ENCODE peak calls at places on chromosomes 3 and 15, in five cellular contexts. One of them, this sample, is unnamed.

GRCh38 chr15:46703871-46704637 is 1013.3 kb upstream of the SEMA6D start:
- DNase-seq in H9: no peak
- DNase-seq in neuronal stem cell: no peak
- DNase-seq in H1: no peak
- DNase-seq in IMR-90: no peak
- DNase-seq in this sample: no peak

GRCh38 chr15:33242669-33243191 is 48.2 kb upstream of the FMN1 start:
- DNase-seq in H9: no peak
- DNase-seq in neuronal stem cell: no peak
- DNase-seq in H1: no peak
- DNase-seq in IMR-90: no peak
- DNase-seq in this sample: peak; percentile 90

GRCh38 chr3:19645093-19645492 is 288.9 kb downstream of the EFHB start:
- DNase-seq in H9: no peak
- DNase-seq in neuronal stem cell: no peak
- DNase-seq in H1: no peak
- DNase-seq in IMR-90: no peak
- DNase-seq in this sample: no peak

GRCh38 chr15:57697588-57697987 is 8.9 kb upstream of the POLR2M start:
- DNase-seq in H9: no peak
- DNase-seq in neuronal stem cell: no peak
- DNase-seq in H1: no peak
- DNase-seq in IMR-90: peak; percentile 19
- DNase-seq in this sample: no peak

GRCh38 chr3:13869944-13870343 is 9.9 kb downstream of the WNT7A start:
- DNase-seq in H9: no peak
- DNase-seq in neuronal stem cell: no peak
- DNase-seq in H1: no peak
- DNase-seq in IMR-90: no peak
- DNase-seq in this sample: no peak

GRCh38 chr3:14900881-14901873 is 46.2 kb upstream of the NR2C2 start:
- DNase-seq in H9: no peak
- DNase-seq in neuronal stem cell: no peak
- DNase-seq in H1: no peak
- DNase-seq in IMR-90: no peak
- DNase-seq in this sample: no peak

GRCh38 chr3:178546079-178546478 is 9.8 kb downstream of the KCNMB2 start:
- DNase-seq in H9: no peak
- DNase-seq in neuronal stem cell: no peak
- DNase-seq in H1: no peak
- DNase-seq in IMR-90: no peak
- DNase-seq in this sample: no peak

GRCh38 chr3:37419979-37420378 is 245.6 kb upstream of the LRRFIP2 start:
- DNase-seq in H9: no peak
- DNase-seq in neuronal stem cell: no peak
- DNase-seq in H1: no peak
- DNase-seq in IMR-90: no peak
- DNase-seq in this sample: no peak

GRCh38 chr3:37608061-37608702 is 253.5 kb upstream of the CTDSPL start:
- DNase-seq in H9: no peak
- DNase-seq in neuronal stem cell: no peak
- DNase-seq in H1: no peak
- DNase-seq in IMR-90: no peak
- DNase-seq in this sample: no peak

GRCh38 chr3:29331830-29332637 is 51.2 kb downstream of the RBMS3 start:
- DNase-seq in H9: no peak
- DNase-seq in neuronal stem cell: no peak
- DNase-seq in H1: no peak
- DNase-seq in IMR-90: no peak
- DNase-seq in this sample: peak; percentile 28

GRCh38 chr3:17605032-17605431 is 137.4 kb downstream of the TBC1D5 start:
- DNase-seq in H9: no peak
- DNase-seq in neuronal stem cell: no peak
- DNase-seq in H1: no peak
- DNase-seq in IMR-90: peak; percentile 90
- DNase-seq in this sample: peak; percentile 48

GRCh38 chr3:196422976-196423781 is 9.0 kb downstream of the UBXN7 start:
- DNase-seq in H9: no peak
- DNase-seq in neuronal stem cell: no peak
- DNase-seq in H1: no peak
- DNase-seq in IMR-90: no peak
- DNase-seq in this sample: no peak

GRCh38 chr15:70156781-70157261 is 59.1 kb upstream of the TLE3 start:
- DNase-seq in H9: no peak
- DNase-seq in neuronal stem cell: no peak
- DNase-seq in H1: no peak
- DNase-seq in IMR-90: peak; percentile 34
- DNase-seq in this sample: no peak

GRCh38 chr3:52437326-52438103 is 7.4 kb downstream of the SEMA3G start:
- DNase-seq in H9: no peak
- DNase-seq in neuronal stem cell: no peak
- DNase-seq in H1: no peak
- DNase-seq in IMR-90: no peak
- DNase-seq in this sample: no peak

GRCh38 chr15:74589826-74590225 is 25.8 kb upstream of the CLK3 start:
- DNase-seq in H9: no peak
- DNase-seq in neuronal stem cell: no peak
- DNase-seq in H1: no peak
- DNase-seq in IMR-90: no peak
- DNase-seq in this sample: peak; percentile 49
- H2BK15ac ChIP-seq in H9: no peak overlapping the region
- H2BK15ac ChIP-seq in neuronal stem cell: no peak overlapping the region
- H2BK15ac ChIP-seq in H1: no peak overlapping the region
- H2BK15ac ChIP-seq in IMR-90: no peak overlapping the region
- H2BK15ac ChIP-seq in this sample: no peak overlapping the region

DNA sequence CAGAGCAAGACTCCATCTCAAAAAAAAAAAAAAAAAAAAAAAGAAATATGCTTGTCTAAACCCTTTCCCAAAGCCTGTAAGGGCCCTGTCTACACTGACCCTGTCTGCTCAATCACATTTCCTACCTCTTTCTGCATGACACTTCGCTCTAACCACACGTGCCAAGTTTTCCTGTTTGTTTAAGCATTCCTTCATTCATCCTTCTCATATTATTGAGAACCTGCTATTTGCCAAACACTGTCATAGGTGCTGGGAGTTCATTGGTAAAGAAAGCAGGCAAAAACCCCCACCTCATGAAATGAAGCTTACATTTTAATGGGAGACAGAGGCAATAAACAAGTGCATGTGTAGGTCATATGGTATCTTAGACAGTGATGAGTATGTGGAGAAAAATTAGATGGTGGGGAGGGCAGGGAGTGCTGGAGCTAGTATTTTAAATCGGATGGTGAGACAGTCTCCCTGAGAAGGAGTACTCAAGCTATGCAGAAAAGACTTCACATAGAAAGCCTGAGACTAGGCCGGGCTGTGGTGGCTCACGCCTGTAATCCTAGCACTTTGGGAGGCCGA is 48.0 kb downstream of the B3GNT5 start:
- DNase-seq in H9: no peak
- DNase-seq in neuronal stem cell: no peak
- DNase-seq in H1: no peak
- DNase-seq in IMR-90: peak; percentile 70
- DNase-seq in this sample: no peak
- H3K27ac ChIP-seq in H9: no peak overlapping the region
- H3K27ac ChIP-seq in neuronal stem cell: no peak overlapping the region
- H3K27ac ChIP-seq in H1: no peak overlapping the region
- H3K27ac ChIP-seq in IMR-90: no peak overlapping the region
- H3K27ac ChIP-seq in this sample: no peak overlapping the region

GRCh38 chr3:24141548-24141947 is 196.5 kb downstream of the NR1D2 start:
- DNase-seq in H9: no peak
- DNase-seq in neuronal stem cell: no peak
- DNase-seq in H1: no peak
- DNase-seq in IMR-90: no peak
- DNase-seq in this sample: no peak

GRCh38 chr3:24149032-24149431 is 203.9 kb downstream of the NR1D2 start:
- DNase-seq in H9: no peak
- DNase-seq in neuronal stem cell: no peak
- DNase-seq in H1: no peak
- DNase-seq in IMR-90: no peak
- DNase-seq in this sample: peak; percentile 64

GRCh38 chr3:24145481-24145880 is 200.4 kb downstream of the NR1D2 start:
- DNase-seq in H9: no peak
- DNase-seq in neuronal stem cell: no peak
- DNase-seq in H1: no peak
- DNase-seq in IMR-90: peak; percentile 9
- DNase-seq in this sample: peak; percentile 13

GRCh38 chr3:24142127-24142526 is 197.0 kb downstream of the NR1D2 start:
- DNase-seq in H9: no peak
- DNase-seq in neuronal stem cell: no peak
- DNase-seq in H1: no peak
- DNase-seq in IMR-90: no peak
- DNase-seq in this sample: no peak

DNA sequence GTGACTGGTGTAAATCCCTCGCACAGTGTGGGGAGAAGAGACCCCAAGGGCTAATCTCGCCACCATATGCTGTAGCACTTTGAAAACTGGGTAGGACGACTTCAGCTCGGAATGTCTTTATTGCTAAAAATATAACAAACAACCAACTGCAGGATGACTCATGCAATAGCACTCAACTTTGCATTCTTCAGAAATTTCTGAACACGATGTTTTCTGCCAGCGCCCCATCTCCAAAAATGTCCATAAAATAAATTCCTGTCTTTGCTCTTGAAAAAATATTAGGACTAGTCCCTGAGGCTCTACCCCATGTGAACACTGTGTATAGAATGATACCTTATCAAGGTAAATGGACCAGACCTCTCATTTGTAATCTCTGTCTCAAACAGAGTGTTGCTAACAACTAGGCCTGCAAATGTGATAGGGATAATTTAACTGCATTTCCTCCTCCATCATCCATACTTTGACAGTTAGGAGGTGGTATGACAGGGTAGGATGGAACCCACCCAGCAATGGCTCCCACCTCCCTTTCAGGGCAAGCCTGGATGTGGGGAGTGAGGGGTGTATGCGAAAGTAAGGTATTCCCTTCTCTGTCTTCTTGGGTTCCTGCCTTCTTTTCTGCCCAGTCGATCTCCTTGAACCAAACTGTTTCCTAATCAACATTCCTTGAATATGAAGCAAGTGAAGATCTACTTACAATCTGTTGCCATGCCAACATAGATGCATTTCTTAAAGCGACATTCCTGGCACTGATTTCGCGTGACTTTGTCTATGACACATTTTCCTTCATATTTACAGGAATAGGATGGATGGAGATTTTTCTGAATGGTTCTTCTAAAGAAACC is 201.1 kb downstream of the NR1D2 start:
- DNase-seq in H9: no peak
- DNase-seq in neuronal stem cell: no peak
- DNase-seq in H1: no peak
- DNase-seq in IMR-90: peak; percentile 90
- DNase-seq in this sample: peak; percentile 64
- H2BK15ac ChIP-seq in H9: no peak overlapping the region
- H2BK15ac ChIP-seq in neuronal stem cell: no peak overlapping the region
- H2BK15ac ChIP-seq in H1: no peak overlapping the region
- H2BK15ac ChIP-seq in IMR-90: peak overlapping the region; percentile 86
- H2BK15ac ChIP-seq in this sample: no peak overlapping the region

GRCh38 chr15:60528530-60528929 is 49.6 kb upstream of the ICE2 start:
- DNase-seq in H9: no peak
- DNase-seq in neuronal stem cell: no peak
- DNase-seq in H1: no peak
- DNase-seq in IMR-90: peak; percentile 61
- DNase-seq in this sample: no peak
- H3K27ac ChIP-seq in H9: no peak overlapping the region
- H3K27ac ChIP-seq in neuronal stem cell: no peak overlapping the region
- H3K27ac ChIP-seq in H1: no peak overlapping the region
- H3K27ac ChIP-seq in IMR-90: no peak overlapping the region
- H3K27ac ChIP-seq in this sample: no peak overlapping the region

GRCh38 chr15:65354835-65355172 is 23.0 kb downstream of the IGDCC3 start:
- DNase-seq in H9: no peak
- DNase-seq in neuronal stem cell: no peak
- DNase-seq in H1: peak; percentile 56
- DNase-seq in IMR-90: no peak
- DNase-seq in this sample: no peak
- H2BK15ac ChIP-seq in H9: no peak overlapping the region
- H2BK15ac ChIP-seq in neuronal stem cell: peak overlapping the region; percentile 79
- H2BK15ac ChIP-seq in H1: no peak overlapping the region
- H2BK15ac ChIP-seq in IMR-90: no peak overlapping the region
- H2BK15ac ChIP-seq in this sample: peak overlapping the region; percentile 14

GRCh38 chr15:69034352-69034751 is 19.9 kb downstream of the NOX5 start:
- DNase-seq in H9: no peak
- DNase-seq in neuronal stem cell: no peak
- DNase-seq in H1: no peak
- DNase-seq in IMR-90: peak; percentile 89
- DNase-seq in this sample: no peak

GRCh38 chr15:69027976-69028518 is 13.6 kb downstream of the NOX5 start:
- DNase-seq in H9: no peak
- DNase-seq in neuronal stem cell: no peak
- DNase-seq in H1: no peak
- DNase-seq in IMR-90: no peak
- DNase-seq in this sample: no peak

GRCh38 chr15:69032703-69033373 is 18.3 kb downstream of the NOX5 start:
- DNase-seq in H9: no peak
- DNase-seq in neuronal stem cell: no peak
- DNase-seq in H1: no peak
- DNase-seq in IMR-90: no peak
- DNase-seq in this sample: no peak

GRCh38 chr15:69032006-69032405 is 17.5 kb downstream of the NOX5 start:
- DNase-seq in H9: no peak
- DNase-seq in neuronal stem cell: no peak
- DNase-seq in H1: no peak
- DNase-seq in IMR-90: no peak
- DNase-seq in this sample: no peak

DNA sequence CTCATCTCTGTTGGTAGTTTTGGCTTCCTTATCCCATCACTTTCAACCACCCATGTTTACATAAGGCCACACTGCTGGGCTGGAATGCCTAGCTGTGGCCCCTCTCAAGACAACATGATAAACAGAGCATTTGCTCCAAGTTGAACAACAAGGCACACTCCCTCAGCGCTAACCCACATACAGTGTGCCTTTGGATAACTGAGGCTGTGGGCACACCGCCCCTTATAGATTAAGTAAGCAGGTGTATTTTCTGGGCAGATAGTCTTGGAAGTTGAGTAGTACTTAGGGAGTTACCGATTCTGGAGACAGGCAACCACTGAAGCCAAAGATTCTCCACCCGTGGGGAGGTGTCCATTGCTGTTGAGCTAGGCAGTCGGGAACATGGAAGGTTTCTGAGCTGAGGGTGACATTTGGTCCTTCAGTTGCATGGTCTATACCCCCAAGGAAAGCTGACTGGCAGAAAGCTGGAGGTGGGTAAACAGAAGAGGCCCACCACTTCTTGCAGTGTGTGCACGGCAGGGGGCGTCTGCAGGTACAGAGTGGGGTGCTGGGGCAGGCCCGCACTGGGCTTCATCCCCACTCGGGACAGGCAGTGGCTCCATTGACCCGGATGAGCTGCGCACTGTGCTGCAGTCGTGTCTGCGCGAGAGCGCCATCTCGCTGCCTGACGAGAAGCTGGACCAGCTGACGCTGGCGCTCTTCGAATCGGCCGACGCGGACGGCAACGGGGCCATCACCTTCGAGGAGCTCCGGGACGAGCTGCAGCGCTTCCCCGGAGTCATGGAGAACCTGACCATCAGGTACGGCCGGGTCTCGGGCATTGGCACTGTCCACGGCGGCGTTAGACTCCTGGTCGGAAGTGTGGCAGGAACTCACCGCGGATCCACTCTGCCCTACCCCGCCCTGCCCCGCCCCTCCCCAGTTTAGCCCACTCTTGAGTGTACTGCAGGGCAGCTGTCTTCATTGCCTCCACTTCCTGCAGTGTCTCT is 16.8 kb downstream of the NOX5 start:
- DNase-seq in H9: peak; percentile 86
- DNase-seq in neuronal stem cell: peak; percentile 30
- DNase-seq in H1: peak; percentile 81
- DNase-seq in IMR-90: no peak
- DNase-seq in this sample: peak; percentile 80
- H3K27ac ChIP-seq in H9: no peak overlapping the region
- H3K27ac ChIP-seq in neuronal stem cell: no peak overlapping the region
- H3K27ac ChIP-seq in H1: no peak overlapping the region
- H3K27ac ChIP-seq in IMR-90: no peak overlapping the region
- H3K27ac ChIP-seq in this sample: no peak overlapping the region